ENCODE peak calls at places on chromosomes 13 and 19, in seven cellular contexts. H is esophagus squamous epithelium, T is left ventricle myocardium inferior, B is fibroblast of pulmonary artery, L is foreskin fibroblast, I is K562, V is SK-N-SH. W is an unnamed sample.

GRCh38 chr19:16824658-16825311 is 4.4 kb upstream of the SIN3B start:
- DNase-seq in B (no peak), I (no peak), V (no peak), T (no peak), H (no peak), L (peak), W (peak)

GRCh38 chr19:8473652-8474476 is 28.6 kb downstream of the PRAM1 start:
- DNase-seq in B (no peak), V (no peak), L (no peak), T (no peak), H (no peak), I (no peak), W (no peak)

GRCh38 chr19:2129486-2129885 is 21.9 kb downstream of the AP3D1 start:
- DNase-seq in B (no peak), V (no peak), H (no peak), I (no peak), T (peak), L (no peak), W (no peak)

GRCh38 chr19:39408392-39409206 is 2.0 kb downstream of the ZFP36 start:
- DNase-seq in I (no peak), B (peak), T (no peak), L (peak), H (no peak), V (no peak), W (peak)

GRCh38 chr13:32031815-32032345 is 306 bp downstream of the FRY start:
- DNase-seq in I (no peak), T (no peak), B (no peak), V (peak), L (peak), H (no peak), W (no peak)

GRCh38 chr13:47859129-47859528 is 141.9 kb downstream of the SUCLA2 start:
- DNase-seq in H (no peak), L (peak), I (no peak), T (no peak), V (no peak), B (no peak), W (peak)

GRCh38 chr13:40017662-40018262 is 362.3 kb downstream of the COG6 start:
- DNase-seq in L (no peak), T (no peak), V (no peak), B (no peak), I (no peak), H (no peak), W (no peak)

GRCh38 chr19:15251749-15252397 is 19.6 kb upstream of the EPHX3 start:
- DNase-seq in B (peak), T (peak), L (peak), H (no peak), V (peak), I (peak), W (peak)

GRCh38 chr13:41746259-41746658 is 214.7 kb downstream of the VWA8 start:
- DNase-seq in L (peak), T (no peak), I (no peak), B (peak), H (no peak), V (no peak), W (peak)

GRCh38 chr13:46983881-46984280 is 87.0 kb upstream of the HTR2A start:
- DNase-seq in V (no peak), T (no peak), B (peak), I (no peak), L (peak), H (no peak), W (peak)

GRCh38 chr13:110331362-110331761 is 24.3 kb downstream of the COL4A2 start:
- DNase-seq in V (no peak), L (no peak), T (no peak), B (no peak), H (no peak), I (no peak), W (peak)

GRCh38 chr19:14139944-14140343 is 3.6 kb upstream of the ASF1B start:
- DNase-seq in T (no peak), V (no peak), I (no peak), L (peak), H (no peak), B (no peak), W (no peak)

GRCh38 chr13:41468631-41469030 is 11.3 kb downstream of the RGCC start:
- DNase-seq in V (no peak), L (no peak), H (no peak), T (no peak), B (no peak), I (no peak), W (no peak)

GRCh38 chr13:23760000-23760399 is 129.2 kb downstream of the MIPEP start:
- DNase-seq in L (no peak), B (no peak), H (no peak), V (no peak), I (no peak), T (peak), W (no peak)

GRCh38 chr19:23071087-23071511 is 45.7 kb upstream of the ZNF730 start:
- DNase-seq in B (peak), T (peak), L (peak), H (no peak), V (peak), I (no peak), W (peak)

GRCh38 chr13:94706854-94707399 is 5.4 kb downstream of the SOX21 start:
- DNase-seq in H (no peak), L (no peak), T (no peak), I (no peak), V (peak), B (no peak), W (no peak)

GRCh38 chr19:39498262-39499081 is at the start of gene DLL3:
- DNase-seq in T (no peak), L (peak), H (no peak), V (peak), I (peak), B (peak), W (peak)

GRCh38 chr13:97696921-97697320 is 256.6 kb upstream of the IPO5 start:
- DNase-seq in I (no peak), B (no peak), H (no peak), T (no peak), V (no peak), L (no peak), W (no peak)

GRCh38 chr19:34432797-34433196 is 4.6 kb downstream of the UBA2 start:
- DNase-seq in B (no peak), I (no peak), L (no peak), H (no peak), T (peak), V (no peak), W (peak)

GRCh38 chr13:109454167-109454917 is 332.0 kb downstream of the IRS2 start:
- DNase-seq in B (peak), T (no peak), H (no peak), V (no peak), L (no peak), I (no peak), W (peak)

GRCh38 chr13:78372581-78372980 is 230.8 kb downstream of the POU4F1 start:
- DNase-seq in H (no peak), B (peak), V (no peak), L (no peak), T (no peak), I (no peak), W (no peak)

GRCh38 chr13:109101550-109102144 is 472.2 kb downstream of the MYO16 start:
- DNase-seq in T (no peak), L (peak), B (no peak), V (no peak), H (no peak), I (no peak), W (no peak)

GRCh38 chr13:77579971-77580370 is 44.5 kb downstream of the SCEL start:
- DNase-seq in I (no peak), H (no peak), T (no peak), L (no peak), B (no peak), V (no peak), W (no peak)

GRCh38 chr13:94192576-94192975 is 286.9 kb downstream of the DCT start:
- DNase-seq in L (peak), I (no peak), B (peak), V (no peak), T (no peak), H (no peak), W (peak)

GRCh38 chr13:90757127-90757680 is 590.3 kb upstream of the MIR17HG start:
- DNase-seq in T (no peak), I (no peak), L (no peak), H (no peak), B (no peak), V (no peak), W (no peak)

DNA sequence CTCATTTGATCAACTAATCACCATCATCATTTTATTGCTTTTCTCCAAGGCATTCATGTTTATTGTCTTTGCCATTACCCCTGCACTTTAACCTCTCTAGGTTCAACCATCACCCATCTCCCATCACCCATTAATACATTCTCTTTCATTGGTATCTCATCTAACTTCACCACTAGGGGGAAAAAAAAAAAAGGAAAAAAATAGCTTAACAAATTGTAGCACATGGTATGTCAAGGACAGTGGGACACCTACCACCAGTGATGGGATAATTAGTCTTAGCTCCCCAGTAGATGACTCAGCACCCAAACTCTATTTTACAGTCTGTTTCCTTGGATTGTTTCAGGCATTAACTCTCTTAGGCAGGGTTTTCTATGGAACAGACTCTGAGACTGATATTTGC is 1770.2 kb upstream of the MIR17HG start:
- DNase-seq in H (no peak), L (no peak), T (no peak), V (no peak), I (no peak), B (no peak), W (no peak)
- TF ChIP-seq CTCF in H (no peak), L (no peak), T (no peak), V (no peak), I (no peak), B (peak), W (no peak)

GRCh38 chr19:3145909-3146676 is 10.3 kb downstream of the GNA15 start:
- DNase-seq in B (no peak), L (no peak), T (peak), I (no peak), H (no peak), V (no peak), W (no peak)
- H3K4me3 ChIP-seq in B (no peak), L (no peak), T (no peak), I (no peak), H (no peak), V (no peak), W (no peak)

GRCh38 chr19:4198467-4199126 is 16.1 kb downstream of the ANKRD24 start:
- DNase-seq in L (peak), V (no peak), T (no peak), H (no peak), I (no peak), B (no peak), W (no peak)
- TF ChIP-seq CTCF in L (no peak), V (no peak), T (no peak), H (no peak), I (no peak), B (no peak), W (no peak)

GRCh38 chr19:10717054-10717355 is 874 bp upstream of the DNM2 start:
- DNase-seq in B (no peak), I (no peak), H (no peak), T (no peak), L (no peak), V (no peak), W (no peak)
- H3K4me3 ChIP-seq in B (peak), I (no peak), H (no peak), T (peak), L (peak), V (peak), W (peak)

DNA sequence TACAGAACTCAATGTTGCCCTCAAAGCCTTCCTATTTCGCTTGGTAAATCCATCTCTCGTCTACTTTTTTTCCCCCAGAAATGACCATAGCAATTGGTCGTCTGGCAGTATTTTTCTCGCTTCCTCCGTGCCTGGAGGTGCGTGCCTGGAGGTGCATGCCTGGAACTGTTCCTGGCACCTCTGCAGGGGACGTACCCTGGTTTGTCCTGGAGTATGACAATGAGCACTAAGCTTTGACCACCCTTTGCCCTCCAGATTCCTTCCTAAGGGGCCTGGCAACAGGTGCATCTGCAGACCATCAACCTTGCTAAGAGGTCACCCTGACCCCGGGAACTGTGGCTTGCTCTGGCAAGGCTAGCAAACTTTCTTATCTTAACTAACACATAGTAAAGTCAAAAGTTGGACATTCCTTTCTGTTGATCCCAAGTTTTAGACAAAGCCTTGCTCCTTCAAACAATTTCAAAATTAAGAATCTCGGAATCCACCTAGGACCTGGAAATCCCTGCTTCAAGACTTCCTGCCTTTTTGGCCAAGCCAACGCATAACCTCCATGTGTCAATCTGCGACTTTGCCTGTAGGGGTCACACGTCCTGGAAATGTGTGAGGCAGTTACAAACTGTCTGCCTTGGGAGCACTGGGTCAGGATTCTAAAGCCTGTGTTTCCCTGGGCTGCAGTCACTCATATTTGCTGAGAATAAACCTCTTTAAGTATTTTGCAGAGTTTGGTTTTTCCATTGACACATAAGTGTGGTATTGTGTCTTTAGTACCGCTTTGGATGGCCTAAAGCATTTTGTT is 28.8 kb upstream of the TUBGCP3 start:
- DNase-seq in H (no peak), T (no peak), B (peak), L (peak), V (peak), I (peak), W (peak)
- TF ChIP-seq CTCF in H (peak), T (peak), B (peak), L (peak), V (peak), I (peak), W (peak)

DNA sequence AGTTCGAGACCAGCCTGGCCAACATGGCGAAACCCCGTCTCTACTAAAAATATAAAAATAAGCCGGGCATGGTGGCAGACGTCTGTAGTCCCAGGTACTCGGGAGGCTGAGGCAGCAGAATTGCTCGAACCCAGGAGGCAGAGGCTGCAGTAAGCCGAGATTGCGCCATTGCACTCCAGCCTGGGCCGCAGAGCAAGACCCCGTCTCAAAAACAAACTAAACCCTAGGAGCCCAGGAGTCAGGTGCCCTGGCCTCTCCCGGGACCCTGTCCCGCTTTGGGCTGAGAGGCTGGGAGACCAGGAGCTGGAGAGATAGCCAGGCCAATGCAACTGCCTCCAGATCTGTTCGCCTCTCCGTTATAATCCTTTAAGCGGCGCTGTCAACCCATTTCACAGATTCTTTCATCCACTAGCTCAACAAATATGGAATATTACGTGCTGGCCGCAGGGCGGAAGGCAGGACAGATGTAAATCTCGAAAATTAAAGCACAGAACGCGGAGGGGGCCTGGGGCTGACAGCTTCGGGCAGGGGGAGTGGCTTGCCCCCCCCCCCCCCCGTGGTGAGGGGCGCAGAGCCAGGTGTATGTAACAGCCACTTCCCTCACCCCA is 5.3 kb upstream of the MYBPC2 start:
- DNase-seq in V (no peak), T (no peak), H (no peak), I (no peak), B (no peak), L (no peak), W (no peak)
- H3K4me3 ChIP-seq in V (no peak), T (peak), H (peak), I (no peak), B (peak), L (peak), W (peak)

W was measured in choroid plexus epithelial cell.